ENCODE peak calls at places on chromosome 16, in seven cellular contexts. T, B, H, A, Z, N and K are unnamed samples.

GRCh38 chr16:81889896-81890634 is 111.0 kb downstream of the PLCG2 start:
- DNase-seq in T (peak; percentile 65), B (peak; percentile 75), H (peak; percentile 26), A (peak; percentile 51), Z (peak; percentile 75), N (peak; percentile 80), K (peak; percentile 51)

GRCh38 chr16:12589676-12590075 is 214.0 kb downstream of the CPPED1 start:
- DNase-seq in T (no peak), B (no peak), H (no peak), A (no peak), Z (no peak), N (no peak), K (no peak)

GRCh38 chr16:15548482-15548891 is 94.5 kb downstream of the MARF1 start:
- DNase-seq in T (no peak), B (no peak), H (no peak), A (peak; percentile 16), Z (no peak), N (no peak), K (no peak)

GRCh38 chr16:31868701-31869167 is 4.9 kb upstream of the ZNF267 start:
- DNase-seq in T (peak; percentile 88), B (peak; percentile 54), H (peak; percentile 76), A (peak; percentile 72), Z (peak; percentile 81), N (peak; percentile 68), K (peak; percentile 75)

GRCh38 chr16:30527635-30528178 is 1.3 kb upstream of the ZNF768 start:
- DNase-seq in T (no peak), B (peak; percentile 63), H (no peak), A (no peak), Z (no peak), N (peak; percentile 59), K (no peak)

GRCh38 chr16:20903116-20903888 is 2.7 kb downstream of the LYRM1 start:
- DNase-seq in T (no peak), B (no peak), H (no peak), A (no peak), Z (no peak), N (no peak), K (no peak)

GRCh38 chr16:50815382-50815781 is 73.5 kb downstream of the CYLD start:
- DNase-seq in T (peak; percentile 9), B (no peak), H (no peak), A (no peak), Z (no peak), N (no peak), K (no peak)

GRCh38 chr16:31453255-31454204 is 5.8 kb upstream of the ARMC5 start:
- DNase-seq in T (no peak), B (peak; percentile 35), H (peak; percentile 52), A (peak; percentile 36), Z (peak; percentile 65), N (no peak), K (no peak)

GRCh38 chr16:48426244-48427135 is 41.3 kb upstream of the SIAH1 start:
- DNase-seq in T (no peak), B (no peak), H (no peak), A (peak; percentile 32), Z (peak; percentile 84), N (no peak), K (no peak)

GRCh38 chr16:83967091-83967490 is 953 bp upstream of the NECAB2 start:
- DNase-seq in T (no peak), B (no peak), H (no peak), A (no peak), Z (no peak), N (no peak), K (no peak)

GRCh38 chr16:85421338-85422123 is 191.6 kb upstream of the GSE1 start:
- DNase-seq in T (peak; percentile 46), B (no peak), H (no peak), A (no peak), Z (no peak), N (peak; percentile 38), K (no peak)

GRCh38 chr16:79328327-79329162 is 272.0 kb downstream of the MAF start:
- DNase-seq in T (no peak), B (no peak), H (no peak), A (no peak), Z (no peak), N (no peak), K (no peak)

GRCh38 chr16:67943619-67944503 is at the start of gene LCAT:
- DNase-seq in T (no peak), B (no peak), H (peak; percentile 79), A (no peak), Z (peak; percentile 67), N (no peak), K (no peak)

GRCh38 chr16:4375717-4376116 is 4.1 kb downstream of the VASN start:
- DNase-seq in T (no peak), B (no peak), H (no peak), A (no peak), Z (no peak), N (no peak), K (no peak)

GRCh38 chr16:72848045-72848410 is 199.9 kb downstream of the ZFHX3 start:
- DNase-seq in T (no peak), B (no peak), H (no peak), A (no peak), Z (no peak), N (no peak), K (peak; percentile 10)

DNA sequence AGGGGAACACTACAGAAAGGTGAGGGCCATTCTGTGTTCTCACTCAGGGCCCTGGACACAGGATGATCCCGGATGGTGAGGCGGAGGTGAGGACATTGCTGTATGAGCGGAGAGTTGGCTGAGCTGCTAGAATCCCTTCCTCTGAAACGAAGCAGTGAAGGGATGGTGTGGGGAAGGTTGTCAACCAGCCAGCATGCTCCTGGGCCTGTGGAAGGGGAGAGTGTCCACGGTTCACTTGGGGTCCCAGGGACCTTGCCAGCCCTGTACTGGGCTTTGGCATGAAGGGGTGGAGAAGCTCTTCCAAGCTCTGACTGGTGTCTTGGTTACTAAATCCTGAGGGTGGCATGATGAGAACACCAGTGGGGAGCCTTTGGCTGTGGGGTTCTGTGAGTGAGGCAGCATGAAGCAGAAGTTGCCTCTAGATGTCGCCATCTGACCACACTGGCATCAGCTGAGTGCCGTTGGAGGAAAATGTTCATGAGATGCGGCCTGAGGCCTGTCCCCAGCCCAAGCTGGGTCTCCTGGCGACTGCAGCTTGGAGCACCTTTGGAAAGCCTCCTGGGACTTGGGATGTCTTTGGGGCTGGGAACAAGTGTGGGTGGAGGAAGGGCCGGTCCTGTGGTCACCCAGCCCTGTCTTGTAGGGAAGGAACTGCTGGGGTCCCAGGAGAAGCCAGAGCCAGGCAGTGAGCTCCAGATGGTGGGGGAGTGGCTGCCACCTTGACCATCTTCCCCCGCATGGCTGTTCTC is 14.8 kb downstream of the PDP2 start:
- DNase-seq in T (peak; percentile 60), B (peak; percentile 67), H (peak; percentile 66), A (peak; percentile 76), Z (peak; percentile 85), N (peak; percentile 81), K (peak; percentile 45)
- TF ChIP-seq CTCF in T (peak; percentile 49), B (peak; percentile 87), H (peak; percentile 79), A (peak; percentile 98), Z (peak; percentile 84), N (peak; percentile 83), K (peak; percentile 79)

GRCh38 chr16:80527297-80527696 is 13.5 kb upstream of the DYNLRB2 start:
- DNase-seq in T (peak; percentile 55), B (no peak), H (no peak), A (peak; percentile 11), Z (peak; percentile 27), N (no peak), K (peak; percentile 11)
- TF ChIP-seq CTCF in T (peak; percentile 20), B (no peak), H (no peak), A (peak; percentile 55), Z (peak; percentile 41), N (peak; percentile 35), K (peak; percentile 50)

GRCh38 chr16:22183901-22184614 is 21.8 kb downstream of the SDR42E2 start:
- DNase-seq in T (no peak), B (no peak), H (no peak), A (no peak), Z (no peak), N (no peak), K (no peak)

GRCh38 chr16:22188595-22189442 is 17.3 kb upstream of the EEF2K start:
- DNase-seq in T (peak; percentile 77), B (peak; percentile 69), H (peak; percentile 63), A (peak; percentile 95), Z (peak; percentile 97), N (peak; percentile 69), K (peak; percentile 51)

GRCh38 chr16:22188267-22188594 is 17.8 kb upstream of the EEF2K start:
- DNase-seq in T (no peak), B (no peak), H (no peak), A (no peak), Z (no peak), N (no peak), K (no peak)

GRCh38 chr16:22184615-22184968 is 21.5 kb upstream of the EEF2K start:
- DNase-seq in T (no peak), B (no peak), H (no peak), A (no peak), Z (no peak), N (no peak), K (no peak)

GRCh38 chr16:22186517-22186916 is 19.6 kb upstream of the EEF2K start:
- DNase-seq in T (no peak), B (no peak), H (no peak), A (no peak), Z (no peak), N (no peak), K (no peak)
- TF ChIP-seq CTCF in T (no peak), B (no peak), H (no peak), A (peak; percentile 22), Z (peak; percentile 23), N (no peak), K (peak; percentile 43)

GRCh38 chr16:1183235-1183907 is 30.5 kb downstream of the CACNA1H start:
- DNase-seq in T (no peak), B (peak; percentile 24), H (peak; percentile 83), A (peak; percentile 63), Z (peak; percentile 82), N (no peak), K (no peak)

GRCh38 chr16:1180772-1181714 is 28.1 kb downstream of the CACNA1H start:
- DNase-seq in T (no peak), B (no peak), H (peak; percentile 55), A (no peak), Z (no peak), N (no peak), K (no peak)

GRCh38 chr16:1184980-1185379 is 32.1 kb downstream of the CACNA1H start:
- DNase-seq in T (no peak), B (no peak), H (no peak), A (no peak), Z (no peak), N (no peak), K (no peak)

GRCh38 chr16:1181715-1182671 is 29.1 kb downstream of the CACNA1H start:
- DNase-seq in T (no peak), B (peak; percentile 23), H (peak; percentile 87), A (peak; percentile 85), Z (peak; percentile 92), N (peak; percentile 57), K (peak; percentile 39)

DNA sequence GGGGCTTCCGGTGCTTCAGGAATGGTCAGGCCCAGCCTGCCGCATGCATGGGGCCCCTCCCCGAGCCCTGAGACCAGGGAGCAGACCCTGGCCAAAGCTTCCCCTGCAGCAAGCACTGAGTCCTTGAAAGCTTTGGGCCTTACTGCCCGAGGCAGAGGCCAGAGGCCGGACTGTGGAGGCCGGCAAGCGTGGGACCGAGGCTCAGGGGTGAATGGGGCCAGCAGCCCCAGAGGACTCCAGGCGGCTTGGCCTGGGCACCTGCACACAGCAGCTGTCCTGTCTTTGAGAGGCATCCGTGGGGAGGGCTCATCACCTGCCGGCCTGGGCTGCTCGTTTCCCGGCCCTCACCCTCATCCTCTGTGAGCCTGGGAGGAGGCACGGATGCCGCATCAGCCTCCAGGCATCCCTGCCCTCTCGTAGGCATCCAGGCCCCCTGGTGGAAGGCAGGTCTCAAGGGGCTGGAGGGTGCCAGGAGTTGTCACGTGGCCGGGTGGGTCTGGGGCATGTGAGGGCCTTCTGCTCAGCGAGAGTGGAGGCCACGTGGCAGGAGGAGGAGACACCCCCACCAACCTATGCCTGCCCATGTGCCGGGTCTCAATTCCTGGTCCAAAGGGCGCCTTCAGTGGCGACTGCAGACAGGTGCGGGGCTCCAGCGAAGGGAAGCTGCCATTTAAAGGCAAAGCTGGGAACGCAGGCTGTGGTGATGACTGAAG is 31.4 kb downstream of the CACNA1H start:
- DNase-seq in T (no peak), B (no peak), H (peak; percentile 43), A (no peak), Z (no peak), N (no peak), K (no peak)
- TF ChIP-seq CTCF in T (no peak), B (no peak), H (no peak), A (peak; percentile 16), Z (no peak), N (no peak), K (peak; percentile 16)